ENCODE peak calls at places on chromosomes 12 and 14, in five cellular contexts. H is left ventricle myocardium inferior; G is lower leg skin; R is activated CD8-positive, alpha-beta memory T cell treated with anti-CD3 and anti-CD28 coated beads for 4 hours; W is thoracic aorta. Z is an unnamed sample.

GRCh38 chr12:107404981-107405380 is 280.6 kb upstream of the PWP1 start:
- DNase-seq in H (no peak), G (no peak), R (no peak), W (no peak), Z (peak; percentile 43)

GRCh38 chr12:93802698-93803097 is 125.5 kb downstream of the CRADD start:
- DNase-seq in H (no peak), G (no peak), R (no peak), W (no peak), Z (no peak)

GRCh38 chr14:92443167-92443566 is 70.4 kb upstream of the RIN3 start:
- DNase-seq in H (no peak), G (no peak), R (no peak), W (no peak), Z (no peak)

GRCh38 chr12:49984960-49985359 is 12.2 kb downstream of the AQP6 start:
- DNase-seq in H (no peak), G (no peak), R (no peak), W (no peak), Z (no peak)

GRCh38 chr12:2539938-2540337 is 254.8 kb upstream of the FKBP4 start:
- DNase-seq in H (peak; percentile 58), G (no peak), R (no peak), W (no peak), Z (no peak)

GRCh38 chr12:66665416-66665815 is 13.5 kb downstream of the GRIP1 start:
- DNase-seq in H (no peak), G (no peak), R (no peak), W (no peak), Z (no peak)

GRCh38 chr12:68932701-68933563 is at the start of gene CPM:
- DNase-seq in H (peak; percentile 67), G (peak; percentile 47), R (peak; percentile 32), W (no peak), Z (peak; percentile 22)

GRCh38 chr12:7059780-7060179 is 738 bp upstream of the C1S start:
- DNase-seq in H (no peak), G (no peak), R (no peak), W (no peak), Z (no peak)

GRCh38 chr12:108612788-108613282 is 15.0 kb upstream of the TMEM119 start:
- DNase-seq in H (no peak), G (no peak), R (no peak), W (no peak), Z (no peak)

GRCh38 chr14:104777808-104778249 is 17.7 kb downstream of the AKT1 start:
- DNase-seq in H (no peak), G (no peak), R (no peak), W (no peak), Z (no peak)

GRCh38 chr14:34461334-34462131 is 507 bp downstream of the SPTSSA start:
- DNase-seq in H (peak; percentile 47), G (peak; percentile 31), R (no peak), W (peak; percentile 6), Z (peak; percentile 63)

GRCh38 chr14:90699016-90699415 is 117.2 kb downstream of the TTC7B start:
- DNase-seq in H (no peak), G (no peak), R (no peak), W (no peak), Z (no peak)

GRCh38 chr12:67630373-67631088 is 18.0 kb upstream of the DYRK2 start:
- DNase-seq in H (no peak), G (peak; percentile 29), R (peak; percentile 70), W (no peak), Z (no peak)

GRCh38 chr12:124517260-124518050 is 50.0 kb downstream of the NCOR2 start:
- DNase-seq in H (peak; percentile 81), G (peak; percentile 66), R (no peak), W (peak; percentile 52), Z (peak; percentile 94)

GRCh38 chr14:88599761-88600439 is 37.1 kb downstream of the ZC3H14 start:
- DNase-seq in H (no peak), G (no peak), R (no peak), W (no peak), Z (no peak)

GRCh38 chr14:31978423-31978822 is 98.7 kb upstream of the ARHGAP5 start:
- DNase-seq in H (no peak), G (no peak), R (no peak), W (no peak), Z (no peak)

GRCh38 chr12:63079791-63080395 is 71.1 kb downstream of the AVPR1A start:
- DNase-seq in H (no peak), G (no peak), R (no peak), W (no peak), Z (no peak)

GRCh38 chr12:50390284-50390683 is 6.1 kb downstream of the FAM186A start:
- DNase-seq in H (no peak), G (no peak), R (no peak), W (no peak), Z (no peak)

GRCh38 chr14:71594828-71595227 is 337.4 kb upstream of the RGS6 start:
- DNase-seq in H (no peak), G (no peak), R (no peak), W (no peak), Z (no peak)

GRCh38 chr12:34595749-34596733 is 573.7 kb downstream of the ALG10 start:
- DNase-seq in H (no peak), G (no peak), R (no peak), W (no peak), Z (peak; percentile 1)

GRCh38 chr14:75449703-75450102 is 21.9 kb downstream of the JDP2 start:
- DNase-seq in H (no peak), G (no peak), R (no peak), W (no peak), Z (no peak)

GRCh38 chr14:21802441-21802840 is 128.8 kb upstream of the OR4E1 start:
- DNase-seq in H (no peak), G (no peak), R (no peak), W (no peak), Z (no peak)

Z was measured in BE2C.